ENCODE peak calls at places on chromosomes 12 and 14, in seven cellular contexts. O is activated B cell treated with CpG ODN at 0.5 μM for 24 hours; P is amniotic epithelial cell; B is ACHN; V is endothelial cell; J is Daoy; R is stimulated activated CD4-positive, alpha-beta T cell treated with anti-CD3 and anti-CD28 coated beads, Interleukin-12 subunit alpha, Interleukin-12 subunit beta, amount 100 ng/mL, for 48 hours. I is an unnamed sample.

GRCh38 chr14:46717211-46717610 is 65.6 kb upstream of the RPL10L start:
- DNase-seq in O (no peak), P (no peak), B (peak; percentile 32), V (no peak), J (no peak), R (no peak), I (no peak)

GRCh38 chr14:31127690-31128089 is 79.9 kb downstream of the HECTD1 start:
- DNase-seq in O (no peak), P (peak; percentile 16), B (peak; percentile 1), V (no peak), J (no peak), R (peak; percentile 2), I (no peak)

GRCh38 chr12:115147916-115148315 is 463.9 kb upstream of the TBX3 start:
- DNase-seq in O (no peak), P (no peak), B (no peak), V (no peak), J (peak; percentile 10), R (no peak), I (no peak)

GRCh38 chr12:9869307-9870161 is at the start of gene CLEC2B:
- DNase-seq in O (no peak), P (peak; percentile 97), B (peak; percentile 60), V (no peak), J (peak; percentile 16), R (peak; percentile 14), I (no peak)

GRCh38 chr12:81699572-81699971 is 59.6 kb downstream of the PPFIA2 start:
- DNase-seq in O (no peak), P (no peak), B (no peak), V (no peak), J (no peak), R (no peak), I (no peak)

GRCh38 chr14:97866664-97867063 is 1069.5 kb downstream of the VRK1 start:
- DNase-seq in O (no peak), P (no peak), B (no peak), V (no peak), J (no peak), R (no peak), I (no peak)

GRCh38 chr12:1936406-1937320 is 18.2 kb upstream of the CACNA2D4 start:
- DNase-seq in O (no peak), P (peak; percentile 92), B (no peak), V (no peak), J (peak; percentile 75), R (no peak), I (peak; percentile 62)

GRCh38 chr12:49637401-49637800 is 14.0 kb downstream of the PRPF40B start:
- DNase-seq in O (no peak), P (no peak), B (no peak), V (peak; percentile 57), J (no peak), R (no peak), I (no peak)

I was measured in lung.